ENCODE peak calls at places on chromosomes 16 and 17, in five cellular contexts. One of them, this sample, is unnamed.

GRCh38 chr16:12589676-12590075 is 214.0 kb downstream of the CPPED1 start:
- DNase-seq in neuronal stem cell: no peak
- DNase-seq in IMR-90: no peak
- DNase-seq in mesenchymal stem cell: no peak
- DNase-seq in H1: no peak
- DNase-seq in this sample: no peak

GRCh38 chr16:2226918-2227317 is 3.5 kb downstream of the E4F1 start:
- DNase-seq in neuronal stem cell: no peak
- DNase-seq in IMR-90: no peak
- DNase-seq in mesenchymal stem cell: no peak
- DNase-seq in H1: no peak
- DNase-seq in this sample: no peak

GRCh38 chr16:29644338-29644857 is 18.6 kb upstream of the SPN start:
- DNase-seq in neuronal stem cell: no peak
- DNase-seq in IMR-90: no peak
- DNase-seq in mesenchymal stem cell: no peak
- DNase-seq in H1: no peak
- DNase-seq in this sample: no peak

GRCh38 chr17:77437017-77437416 is 296.2 kb downstream of the SEC14L1 start:
- DNase-seq in neuronal stem cell: no peak
- DNase-seq in IMR-90: peak
- DNase-seq in mesenchymal stem cell: peak
- DNase-seq in H1: no peak
- DNase-seq in this sample: no peak

GRCh38 chr17:36907407-36907806 is 29.9 kb upstream of the LHX1 start:
- DNase-seq in neuronal stem cell: no peak
- DNase-seq in IMR-90: no peak
- DNase-seq in mesenchymal stem cell: no peak
- DNase-seq in H1: no peak
- DNase-seq in this sample: no peak

GRCh38 chr16:11331967-11332366 is 13.3 kb upstream of the RMI2 start:
- DNase-seq in neuronal stem cell: no peak
- DNase-seq in IMR-90: no peak
- DNase-seq in mesenchymal stem cell: no peak
- DNase-seq in H1: no peak
- DNase-seq in this sample: no peak

GRCh38 chr17:81844887-81845286 is 10.0 kb upstream of the PPP1R27 start:
- DNase-seq in neuronal stem cell: no peak
- DNase-seq in IMR-90: no peak
- DNase-seq in mesenchymal stem cell: no peak
- DNase-seq in H1: no peak
- DNase-seq in this sample: no peak

GRCh38 chr17:17712268-17712924 is 31.1 kb downstream of the RAI1 start:
- DNase-seq in neuronal stem cell: no peak
- DNase-seq in IMR-90: peak
- DNase-seq in mesenchymal stem cell: peak
- DNase-seq in H1: no peak
- DNase-seq in this sample: no peak

GRCh38 chr17:7560172-7561027 is 1.3 kb upstream of the SENP3 start:
- DNase-seq in neuronal stem cell: peak
- DNase-seq in IMR-90: peak
- DNase-seq in mesenchymal stem cell: peak
- DNase-seq in H1: no peak
- DNase-seq in this sample: peak

GRCh38 chr17:8162232-8162996 is at the start of gene VAMP2:
- DNase-seq in neuronal stem cell: no peak
- DNase-seq in IMR-90: peak
- DNase-seq in mesenchymal stem cell: peak
- DNase-seq in H1: no peak
- DNase-seq in this sample: peak

GRCh38 chr17:47696717-47697642 is 3.0 kb downstream of the TBKBP1 start:
- DNase-seq in neuronal stem cell: no peak
- DNase-seq in IMR-90: no peak
- DNase-seq in mesenchymal stem cell: no peak
- DNase-seq in H1: no peak
- DNase-seq in this sample: peak

GRCh38 chr17:80395402-80396151 is 19.4 kb upstream of the ENDOV start:
- DNase-seq in neuronal stem cell: no peak
- DNase-seq in IMR-90: no peak
- DNase-seq in mesenchymal stem cell: no peak
- DNase-seq in H1: no peak
- DNase-seq in this sample: peak

GRCh38 chr16:48081656-48082055 is 74.1 kb downstream of the ABCC12 start:
- DNase-seq in neuronal stem cell: no peak
- DNase-seq in IMR-90: peak
- DNase-seq in mesenchymal stem cell: peak
- DNase-seq in H1: no peak
- DNase-seq in this sample: no peak

GRCh38 chr16:491225-491919 is 36.1 kb upstream of the CAPN15 start:
- DNase-seq in neuronal stem cell: no peak
- DNase-seq in IMR-90: no peak
- DNase-seq in mesenchymal stem cell: peak
- DNase-seq in H1: no peak
- DNase-seq in this sample: no peak

GRCh38 chr17:40371261-40371929 is 6.9 kb upstream of the GJD3 start:
- DNase-seq in neuronal stem cell: no peak
- DNase-seq in IMR-90: no peak
- DNase-seq in mesenchymal stem cell: no peak
- DNase-seq in H1: no peak
- DNase-seq in this sample: peak

GRCh38 chr17:18318771-18319450 is 3.8 kb downstream of the SMCR8 start:
- DNase-seq in neuronal stem cell: no peak
- DNase-seq in IMR-90: no peak
- DNase-seq in mesenchymal stem cell: no peak
- DNase-seq in H1: no peak
- DNase-seq in this sample: no peak

GRCh38 chr17:49572226-49572625 is 3.4 kb upstream of the NXPH3 start:
- DNase-seq in neuronal stem cell: no peak
- DNase-seq in IMR-90: no peak
- DNase-seq in mesenchymal stem cell: no peak
- DNase-seq in H1: no peak
- DNase-seq in this sample: no peak

GRCh38 chr17:82388223-82388921 is 16.8 kb downstream of the UTS2R start:
- DNase-seq in neuronal stem cell: no peak
- DNase-seq in IMR-90: no peak
- DNase-seq in mesenchymal stem cell: no peak
- DNase-seq in H1: no peak
- DNase-seq in this sample: no peak

DNA sequence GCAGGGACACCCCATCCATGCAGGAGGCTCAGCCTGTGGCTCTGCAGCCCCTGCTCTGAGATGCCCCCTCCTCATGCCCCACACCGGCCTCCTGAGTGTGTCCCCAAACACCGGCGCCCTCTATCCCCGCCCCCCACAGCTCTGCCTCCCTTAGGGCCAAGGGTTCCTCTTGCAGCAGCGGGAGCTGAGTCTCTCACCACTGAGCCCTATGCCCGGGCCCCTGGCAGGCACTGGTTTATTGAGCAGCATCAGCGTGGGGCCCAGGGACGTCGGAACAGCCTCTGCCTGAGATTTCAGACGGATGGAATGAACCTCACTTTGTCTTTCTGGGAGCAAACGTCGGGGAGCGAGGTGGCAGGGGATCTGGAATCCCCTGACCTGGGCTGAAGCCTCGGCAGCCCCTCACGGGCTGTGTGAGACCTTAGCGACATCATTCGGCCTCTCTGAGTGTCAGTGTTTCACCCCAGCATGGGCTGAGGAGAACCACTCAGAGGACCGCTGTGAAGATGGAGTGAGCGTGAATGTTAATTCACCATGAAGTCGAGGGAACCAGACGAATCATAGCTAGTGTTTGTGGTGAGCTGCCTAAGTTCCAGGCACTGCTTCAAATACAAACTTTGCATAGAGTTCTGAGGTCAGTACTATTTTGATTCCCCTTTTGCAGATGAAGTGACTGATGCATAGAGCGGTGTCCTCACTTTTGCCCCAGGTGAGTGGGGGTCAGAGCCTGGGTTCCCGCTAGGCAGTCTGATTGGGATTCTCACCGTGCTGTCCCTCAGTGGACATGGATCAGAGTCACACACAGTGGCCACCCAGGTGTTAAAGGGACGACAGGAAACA is 5.3 kb upstream of the C16orf74 start:
- DNase-seq in neuronal stem cell: no peak
- DNase-seq in IMR-90: peak
- DNase-seq in mesenchymal stem cell: peak
- DNase-seq in H1: no peak
- DNase-seq in this sample: no peak
- H2AFZ ChIP-seq in neuronal stem cell: peak
- H2AFZ ChIP-seq in IMR-90: peak
- H2AFZ ChIP-seq in mesenchymal stem cell: no peak
- H2AFZ ChIP-seq in H1: no peak
- H2AFZ ChIP-seq in this sample: no peak

GRCh38 chr16:75236232-75236631 is 15.2 kb downstream of the BCAR1 start:
- DNase-seq in neuronal stem cell: no peak
- DNase-seq in IMR-90: no peak
- DNase-seq in mesenchymal stem cell: no peak
- DNase-seq in H1: no peak
- DNase-seq in this sample: peak

GRCh38 chr16:75236736-75237397 is 14.6 kb downstream of the BCAR1 start:
- DNase-seq in neuronal stem cell: no peak
- DNase-seq in IMR-90: no peak
- DNase-seq in mesenchymal stem cell: no peak
- DNase-seq in H1: no peak
- DNase-seq in this sample: peak

GRCh38 chr16:75238132-75238852 is 13.1 kb downstream of the BCAR1 start:
- DNase-seq in neuronal stem cell: no peak
- DNase-seq in IMR-90: peak
- DNase-seq in mesenchymal stem cell: peak
- DNase-seq in H1: no peak
- DNase-seq in this sample: peak

GRCh38 chr16:75238853-75239371 is 12.5 kb downstream of the BCAR1 start:
- DNase-seq in neuronal stem cell: no peak
- DNase-seq in IMR-90: no peak
- DNase-seq in mesenchymal stem cell: peak
- DNase-seq in H1: no peak
- DNase-seq in this sample: peak

DNA sequence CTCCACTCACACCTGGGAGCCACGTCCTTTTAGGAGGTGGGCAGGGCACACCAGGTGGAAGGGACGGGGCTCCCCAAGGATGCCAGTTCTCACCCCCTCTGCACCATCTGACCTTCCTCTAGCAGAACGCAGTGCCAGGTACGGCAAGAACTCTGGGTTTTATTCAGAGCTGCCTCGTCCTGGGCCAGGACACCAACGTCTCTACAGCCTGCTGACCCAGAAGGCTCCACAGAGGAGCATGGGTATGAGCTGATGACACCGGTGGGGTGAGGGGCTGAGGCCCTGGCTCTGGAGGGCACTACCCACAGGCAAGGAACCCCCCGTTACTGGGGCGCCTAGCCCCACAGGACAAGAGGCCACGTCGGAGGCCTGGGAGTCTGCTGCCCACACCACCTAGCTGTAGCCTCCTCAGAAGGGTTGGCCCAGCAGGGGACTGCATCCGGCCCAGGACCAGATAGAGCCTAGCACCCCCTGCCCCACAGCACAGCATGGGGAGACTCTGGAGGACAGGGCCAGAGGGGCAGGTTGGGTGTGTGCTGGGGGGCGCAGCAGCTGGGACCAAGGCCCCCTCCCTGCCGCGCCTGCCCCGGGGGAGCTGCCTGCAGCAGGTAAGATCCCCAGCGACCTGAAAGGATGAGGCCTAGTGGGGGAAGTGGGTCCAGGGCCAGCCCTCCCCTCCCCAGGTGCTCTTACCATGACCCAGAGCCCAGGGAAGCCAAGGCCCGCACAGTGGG is 13.9 kb downstream of the BCAR1 start:
- DNase-seq in neuronal stem cell: no peak
- DNase-seq in IMR-90: no peak
- DNase-seq in mesenchymal stem cell: no peak
- DNase-seq in H1: no peak
- DNase-seq in this sample: peak
- H3K18ac ChIP-seq in neuronal stem cell: peak
- H3K18ac ChIP-seq in IMR-90: no peak
- H3K18ac ChIP-seq in mesenchymal stem cell: peak
- H3K18ac ChIP-seq in H1: no peak
- H3K18ac ChIP-seq in this sample: no peak

GRCh38 chr16:89573826-89574680 is 1.5 kb upstream of the CPNE7 start:
- DNase-seq in neuronal stem cell: no peak
- DNase-seq in IMR-90: no peak
- DNase-seq in mesenchymal stem cell: no peak
- DNase-seq in H1: no peak
- DNase-seq in this sample: no peak
- H2AFZ ChIP-seq in neuronal stem cell: peak
- H2AFZ ChIP-seq in IMR-90: peak
- H2AFZ ChIP-seq in mesenchymal stem cell: no peak
- H2AFZ ChIP-seq in H1: peak
- H2AFZ ChIP-seq in this sample: no peak

GRCh38 chr16:70706948-70707465 is 21.2 kb upstream of the MTSS2 start:
- DNase-seq in neuronal stem cell: no peak
- DNase-seq in IMR-90: peak
- DNase-seq in mesenchymal stem cell: peak
- DNase-seq in H1: no peak
- DNase-seq in this sample: no peak
- H3K18ac ChIP-seq in neuronal stem cell: no peak
- H3K18ac ChIP-seq in IMR-90: peak
- H3K18ac ChIP-seq in mesenchymal stem cell: peak
- H3K18ac ChIP-seq in H1: peak
- H3K18ac ChIP-seq in this sample: no peak

GRCh38 chr17:74972973-74973328 is 392 bp upstream of the HID1 start:
- DNase-seq in neuronal stem cell: no peak
- DNase-seq in IMR-90: no peak
- DNase-seq in mesenchymal stem cell: no peak
- DNase-seq in H1: no peak
- DNase-seq in this sample: no peak
- H2AFZ ChIP-seq in neuronal stem cell: peak
- H2AFZ ChIP-seq in IMR-90: peak
- H2AFZ ChIP-seq in mesenchymal stem cell: no peak
- H2AFZ ChIP-seq in H1: peak
- H2AFZ ChIP-seq in this sample: no peak

This sample was measured in H9.